ENCODE peak calls at places on chromosomes 12 and 14, in six cellular contexts. One of them, this sample, is unnamed.
A peak's percentile ranks its signal among the peaks of the same experiment; 100 is the strongest.

GRCh38 chr14:95432152-95433093 is 84.0 kb downstream of the SYNE3 start:
- DNase-seq in effector CD8-positive, alpha-beta T cell: no peak
- DNase-seq in HTR-8/SVneo: peak; percentile 67
- DNase-seq in NCI-H524: peak; percentile 95
- DNase-seq in fibroblast of lung: peak; percentile 12
- DNase-seq in NCI-H1092 treated with DMSO at 0.1 percent for 48 hours: peak; percentile 10
- DNase-seq in this sample: no peak

GRCh38 chr12:86228656-86229055 is 27.5 kb downstream of the MGAT4C start:
- DNase-seq in effector CD8-positive, alpha-beta T cell: no peak
- DNase-seq in HTR-8/SVneo: no peak
- DNase-seq in NCI-H524: no peak
- DNase-seq in fibroblast of lung: no peak
- DNase-seq in NCI-H1092 treated with DMSO at 0.1 percent for 48 hours: no peak
- DNase-seq in this sample: no peak

GRCh38 chr12:560666-561065 is 100.9 kb downstream of the B4GALNT3 start:
- DNase-seq in effector CD8-positive, alpha-beta T cell: no peak
- DNase-seq in HTR-8/SVneo: no peak
- DNase-seq in NCI-H524: no peak
- DNase-seq in fibroblast of lung: no peak
- DNase-seq in NCI-H1092 treated with DMSO at 0.1 percent for 48 hours: no peak
- DNase-seq in this sample: no peak

GRCh38 chr14:60630129-60630528 is 19.1 kb downstream of the SIX1 start:
- DNase-seq in effector CD8-positive, alpha-beta T cell: no peak
- DNase-seq in HTR-8/SVneo: no peak
- DNase-seq in NCI-H524: no peak
- DNase-seq in fibroblast of lung: no peak
- DNase-seq in NCI-H1092 treated with DMSO at 0.1 percent for 48 hours: no peak
- DNase-seq in this sample: no peak

GRCh38 chr12:22050078-22050477 is 4.1 kb downstream of the CMAS start:
- DNase-seq in effector CD8-positive, alpha-beta T cell: no peak
- DNase-seq in HTR-8/SVneo: no peak
- DNase-seq in NCI-H524: no peak
- DNase-seq in fibroblast of lung: no peak
- DNase-seq in NCI-H1092 treated with DMSO at 0.1 percent for 48 hours: no peak
- DNase-seq in this sample: no peak

GRCh38 chr12:120199595-120200306 is 1.2 kb downstream of the RPLP0 start:
- DNase-seq in effector CD8-positive, alpha-beta T cell: no peak
- DNase-seq in HTR-8/SVneo: peak; percentile 15
- DNase-seq in NCI-H524: no peak
- DNase-seq in fibroblast of lung: peak; percentile 98
- DNase-seq in NCI-H1092 treated with DMSO at 0.1 percent for 48 hours: no peak
- DNase-seq in this sample: no peak

GRCh38 chr14:22319526-22320352 is 269.3 kb downstream of the DAD1 start:
- DNase-seq in effector CD8-positive, alpha-beta T cell: no peak
- DNase-seq in HTR-8/SVneo: no peak
- DNase-seq in NCI-H524: peak; percentile 92
- DNase-seq in fibroblast of lung: peak; percentile 63
- DNase-seq in NCI-H1092 treated with DMSO at 0.1 percent for 48 hours: peak; percentile 39
- DNase-seq in this sample: peak; percentile 63

GRCh38 chr12:94898388-94898787 is 105.1 kb downstream of the NDUFA12 start:
- DNase-seq in effector CD8-positive, alpha-beta T cell: no peak
- DNase-seq in HTR-8/SVneo: no peak
- DNase-seq in NCI-H524: no peak
- DNase-seq in fibroblast of lung: peak; percentile 17
- DNase-seq in NCI-H1092 treated with DMSO at 0.1 percent for 48 hours: no peak
- DNase-seq in this sample: no peak

GRCh38 chr12:96233168-96233567 is 39.0 kb downstream of the ELK3 start:
- DNase-seq in effector CD8-positive, alpha-beta T cell: no peak
- DNase-seq in HTR-8/SVneo: no peak
- DNase-seq in NCI-H524: no peak
- DNase-seq in fibroblast of lung: no peak
- DNase-seq in NCI-H1092 treated with DMSO at 0.1 percent for 48 hours: no peak
- DNase-seq in this sample: peak; percentile 29

GRCh38 chr14:54186821-54187365 is 209.9 kb upstream of the CDKN3 start:
- DNase-seq in effector CD8-positive, alpha-beta T cell: no peak
- DNase-seq in HTR-8/SVneo: no peak
- DNase-seq in NCI-H524: peak; percentile 65
- DNase-seq in fibroblast of lung: no peak
- DNase-seq in NCI-H1092 treated with DMSO at 0.1 percent for 48 hours: peak; percentile 8
- DNase-seq in this sample: no peak